ENCODE peak calls at places on chromosomes 4 and X, in five cellular contexts. One of them, this sample, is unnamed.

GRCh38 chr4:176840166-176840565 is 47.4 kb upstream of the VEGFC start:
- DNase-seq in GM12878: no peak
- DNase-seq in MG63: no peak
- DNase-seq in heart left ventricle: no peak
- DNase-seq in mammary epithelial cell: peak; percentile 12
- DNase-seq in this sample: no peak

GRCh38 chrX:119041175-119041574 is 31.6 kb upstream of the CT47C1 start:
- DNase-seq in mammary epithelial cell: peak; percentile 26
- DNase-seq in GM12878: no peak
- DNase-seq in MG63: peak; percentile 78
- DNase-seq in heart left ventricle: peak; percentile 73
- DNase-seq in this sample: peak; percentile 45

GRCh38 chrX:103253608-103254007 is 1.3 kb downstream of the TCEAL8 start:
- DNase-seq in MG63: no peak
- DNase-seq in heart left ventricle: no peak
- DNase-seq in GM12878: no peak
- DNase-seq in mammary epithelial cell: no peak
- DNase-seq in this sample: no peak

GRCh38 chr4:141896687-141897086 is 260.3 kb downstream of the IL15 start:
- DNase-seq in heart left ventricle: no peak
- DNase-seq in MG63: no peak
- DNase-seq in mammary epithelial cell: no peak
- DNase-seq in GM12878: no peak
- DNase-seq in this sample: no peak

GRCh38 chr4:122747883-122748282 is 15.4 kb downstream of the BBS12 start:
- DNase-seq in GM12878: no peak
- DNase-seq in mammary epithelial cell: peak; percentile 61
- DNase-seq in heart left ventricle: no peak
- DNase-seq in MG63: no peak
- DNase-seq in this sample: no peak

GRCh38 chrX:85052207-85052606 is 48.5 kb downstream of the APOOL start:
- DNase-seq in MG63: no peak
- DNase-seq in heart left ventricle: no peak
- DNase-seq in mammary epithelial cell: peak; percentile 29
- DNase-seq in GM12878: no peak
- DNase-seq in this sample: no peak

GRCh38 chr4:70754470-70754869 is 32.7 kb downstream of the RUFY3 start:
- DNase-seq in GM12878: no peak
- DNase-seq in MG63: no peak
- DNase-seq in heart left ventricle: no peak
- DNase-seq in mammary epithelial cell: no peak
- DNase-seq in this sample: no peak

GRCh38 chrX:68710870-68711576 is 63.6 kb downstream of the STARD8 start:
- DNase-seq in MG63: no peak
- DNase-seq in mammary epithelial cell: peak; percentile 25
- DNase-seq in heart left ventricle: peak; percentile 45
- DNase-seq in GM12878: no peak
- DNase-seq in this sample: no peak

GRCh38 chr4:139833131-139833930 is 167.7 kb downstream of the MGST2 start:
- DNase-seq in MG63: no peak
- DNase-seq in mammary epithelial cell: no peak
- DNase-seq in GM12878: no peak
- DNase-seq in heart left ventricle: no peak
- DNase-seq in this sample: no peak

GRCh38 chrX:110432831-110433230 is 74.2 kb downstream of the RTL9 start:
- DNase-seq in GM12878: no peak
- DNase-seq in mammary epithelial cell: no peak
- DNase-seq in MG63: no peak
- DNase-seq in heart left ventricle: no peak
- DNase-seq in this sample: no peak

GRCh38 chr4:83230928-83231327 is 53.7 kb downstream of the COQ2 start:
- DNase-seq in GM12878: no peak
- DNase-seq in MG63: no peak
- DNase-seq in heart left ventricle: no peak
- DNase-seq in mammary epithelial cell: no peak
- DNase-seq in this sample: no peak

GRCh38 chr4:25865586-25865985 is 2.8 kb upstream of the SEL1L3 start:
- DNase-seq in GM12878: no peak
- DNase-seq in heart left ventricle: no peak
- DNase-seq in mammary epithelial cell: peak; percentile 88
- DNase-seq in MG63: peak; percentile 15
- DNase-seq in this sample: no peak

GRCh38 chr4:8896506-8896905 is 24.9 kb upstream of the HMX1 start:
- DNase-seq in mammary epithelial cell: no peak
- DNase-seq in MG63: no peak
- DNase-seq in GM12878: no peak
- DNase-seq in heart left ventricle: no peak
- DNase-seq in this sample: no peak
- H3K27me3 ChIP-seq in mammary epithelial cell: peaks cover 16% of the 10 kb centered on the region
- H3K27me3 ChIP-seq in MG63: peaks cover 2% of the 10 kb centered on the region
- H3K27me3 ChIP-seq in GM12878: no peaks in the 10 kb centered on the region
- H3K27me3 ChIP-seq in heart left ventricle: peaks cover 74% of the 10 kb centered on the region
- H3K27me3 ChIP-seq in this sample: peaks cover 36% of the 10 kb centered on the region

GRCh38 chr4:2482693-2483092 is 13.8 kb downstream of the RNF4 start:
- DNase-seq in heart left ventricle: peak; percentile 84
- DNase-seq in GM12878: peak; percentile 67
- DNase-seq in MG63: no peak
- DNase-seq in mammary epithelial cell: no peak
- DNase-seq in this sample: no peak
- H3K4me3 ChIP-seq in heart left ventricle: no peak overlapping the region
- H3K4me3 ChIP-seq in GM12878: peak overlapping the region; percentile 48
- H3K4me3 ChIP-seq in MG63: no peak overlapping the region
- H3K4me3 ChIP-seq in mammary epithelial cell: no peak overlapping the region
- H3K4me3 ChIP-seq in this sample: no peak overlapping the region

GRCh38 chr4:8856835-8857590 is 14.6 kb downstream of the HMX1 start:
- DNase-seq in MG63: no peak
- DNase-seq in GM12878: no peak
- DNase-seq in mammary epithelial cell: no peak
- DNase-seq in heart left ventricle: no peak
- DNase-seq in this sample: no peak
- H3K27me3 ChIP-seq in MG63: no peaks in the 10 kb centered on the region
- H3K27me3 ChIP-seq in GM12878: no peaks in the 10 kb centered on the region
- H3K27me3 ChIP-seq in mammary epithelial cell: peaks cover 58% of the 10 kb centered on the region
- H3K27me3 ChIP-seq in heart left ventricle: peaks cover 98% of the 10 kb centered on the region
- H3K27me3 ChIP-seq in this sample: peaks cover 71% of the 10 kb centered on the region

GRCh38 chrX:30971761-30972603 is 82.9 kb upstream of the TAB3 start:
- DNase-seq in heart left ventricle: no peak
- DNase-seq in MG63: peak; percentile 26
- DNase-seq in mammary epithelial cell: peak; percentile 37
- DNase-seq in GM12878: no peak
- DNase-seq in this sample: peak; percentile 16
- H3K4me3 ChIP-seq in heart left ventricle: no peak overlapping the region
- H3K4me3 ChIP-seq in MG63: peak overlapping the region; percentile 30
- H3K4me3 ChIP-seq in mammary epithelial cell: peak overlapping the region; percentile 14
- H3K4me3 ChIP-seq in GM12878: no peak overlapping the region
- H3K4me3 ChIP-seq in this sample: no peak overlapping the region

GRCh38 chrX:131271274-131271673 is 17.8 kb downstream of the IGSF1 start:
- DNase-seq in GM12878: no peak
- DNase-seq in mammary epithelial cell: no peak
- DNase-seq in heart left ventricle: no peak
- DNase-seq in MG63: no peak
- DNase-seq in this sample: no peak

GRCh38 chrX:131271826-131272225 is 17.3 kb downstream of the IGSF1 start:
- DNase-seq in heart left ventricle: no peak
- DNase-seq in GM12878: no peak
- DNase-seq in MG63: no peak
- DNase-seq in mammary epithelial cell: no peak
- DNase-seq in this sample: no peak

GRCh38 chrX:131273024-131273423 is 16.1 kb downstream of the IGSF1 start:
- DNase-seq in GM12878: no peak
- DNase-seq in heart left ventricle: no peak
- DNase-seq in mammary epithelial cell: no peak
- DNase-seq in MG63: no peak
- DNase-seq in this sample: no peak

GRCh38 chrX:131264665-131265064 is 24.4 kb downstream of the IGSF1 start:
- DNase-seq in heart left ventricle: peak; percentile 41
- DNase-seq in mammary epithelial cell: no peak
- DNase-seq in GM12878: no peak
- DNase-seq in MG63: no peak
- DNase-seq in this sample: no peak

DNA sequence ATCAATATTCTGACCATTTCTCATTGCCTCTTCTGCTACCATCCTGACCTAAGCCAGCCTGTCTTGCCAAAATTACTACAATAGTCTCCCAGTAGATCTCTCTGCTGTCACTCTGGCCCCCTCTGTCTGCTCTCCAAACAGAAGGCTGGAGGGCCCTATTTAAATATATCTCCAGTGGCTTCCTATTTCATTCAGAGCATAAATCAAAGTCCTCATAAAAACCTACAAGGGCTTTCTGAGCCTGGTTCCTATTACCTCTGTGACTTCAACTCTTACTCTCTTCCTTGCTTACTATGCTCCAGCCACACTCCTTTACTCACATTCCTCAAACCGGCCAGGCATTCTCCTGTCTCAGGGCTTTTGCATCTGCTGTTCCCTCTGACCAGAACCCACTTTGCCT is 19.0 kb downstream of the IGSF1 start:
- DNase-seq in heart left ventricle: no peak
- DNase-seq in mammary epithelial cell: no peak
- DNase-seq in MG63: no peak
- DNase-seq in GM12878: no peak
- DNase-seq in this sample: no peak
- H3K27me3 ChIP-seq in heart left ventricle: no peaks in the 10 kb centered on the region
- H3K27me3 ChIP-seq in mammary epithelial cell: no peaks in the 10 kb centered on the region
- H3K27me3 ChIP-seq in MG63: no peaks in the 10 kb centered on the region
- H3K27me3 ChIP-seq in GM12878: no peaks in the 10 kb centered on the region
- H3K27me3 ChIP-seq in this sample: no peaks in the 10 kb centered on the region

GRCh38 chr4:52576326-52576725 is 82.8 kb downstream of the USP46 start:
- DNase-seq in mammary epithelial cell: no peak
- DNase-seq in heart left ventricle: no peak
- DNase-seq in MG63: no peak
- DNase-seq in GM12878: no peak
- DNase-seq in this sample: no peak

GRCh38 chr4:52574036-52574435 is 85.1 kb downstream of the USP46 start:
- DNase-seq in GM12878: no peak
- DNase-seq in heart left ventricle: no peak
- DNase-seq in MG63: no peak
- DNase-seq in mammary epithelial cell: no peak
- DNase-seq in this sample: no peak

GRCh38 chr4:52573551-52573950 is 85.5 kb downstream of the USP46 start:
- DNase-seq in MG63: peak; percentile 76
- DNase-seq in mammary epithelial cell: no peak
- DNase-seq in GM12878: no peak
- DNase-seq in heart left ventricle: peak; percentile 36
- DNase-seq in this sample: no peak

GRCh38 chr4:52575406-52575805 is 83.7 kb downstream of the USP46 start:
- DNase-seq in mammary epithelial cell: no peak
- DNase-seq in MG63: no peak
- DNase-seq in GM12878: no peak
- DNase-seq in heart left ventricle: no peak
- DNase-seq in this sample: no peak

GRCh38 chr4:52572936-52573485 is 86.1 kb downstream of the USP46 start:
- DNase-seq in heart left ventricle: no peak
- DNase-seq in GM12878: no peak
- DNase-seq in mammary epithelial cell: peak; percentile 38
- DNase-seq in MG63: no peak
- DNase-seq in this sample: peak; percentile 65
- H3K4me3 ChIP-seq in heart left ventricle: no peak overlapping the region
- H3K4me3 ChIP-seq in GM12878: no peak overlapping the region
- H3K4me3 ChIP-seq in mammary epithelial cell: no peak overlapping the region
- H3K4me3 ChIP-seq in MG63: no peak overlapping the region
- H3K4me3 ChIP-seq in this sample: no peak overlapping the region

GRCh38 chr4:181502611-181503010 is 740.6 kb upstream of the TENM3 start:
- DNase-seq in GM12878: no peak
- DNase-seq in heart left ventricle: no peak
- DNase-seq in mammary epithelial cell: no peak
- DNase-seq in MG63: no peak
- DNase-seq in this sample: no peak
- H3K27me3 ChIP-seq in GM12878: no peaks in the 10 kb centered on the region
- H3K27me3 ChIP-seq in heart left ventricle: no peaks in the 10 kb centered on the region
- H3K27me3 ChIP-seq in mammary epithelial cell: peaks cover 6% of the 10 kb centered on the region
- H3K27me3 ChIP-seq in MG63: no peaks in the 10 kb centered on the region
- H3K27me3 ChIP-seq in this sample: peaks cover 21% of the 10 kb centered on the region

DNA sequence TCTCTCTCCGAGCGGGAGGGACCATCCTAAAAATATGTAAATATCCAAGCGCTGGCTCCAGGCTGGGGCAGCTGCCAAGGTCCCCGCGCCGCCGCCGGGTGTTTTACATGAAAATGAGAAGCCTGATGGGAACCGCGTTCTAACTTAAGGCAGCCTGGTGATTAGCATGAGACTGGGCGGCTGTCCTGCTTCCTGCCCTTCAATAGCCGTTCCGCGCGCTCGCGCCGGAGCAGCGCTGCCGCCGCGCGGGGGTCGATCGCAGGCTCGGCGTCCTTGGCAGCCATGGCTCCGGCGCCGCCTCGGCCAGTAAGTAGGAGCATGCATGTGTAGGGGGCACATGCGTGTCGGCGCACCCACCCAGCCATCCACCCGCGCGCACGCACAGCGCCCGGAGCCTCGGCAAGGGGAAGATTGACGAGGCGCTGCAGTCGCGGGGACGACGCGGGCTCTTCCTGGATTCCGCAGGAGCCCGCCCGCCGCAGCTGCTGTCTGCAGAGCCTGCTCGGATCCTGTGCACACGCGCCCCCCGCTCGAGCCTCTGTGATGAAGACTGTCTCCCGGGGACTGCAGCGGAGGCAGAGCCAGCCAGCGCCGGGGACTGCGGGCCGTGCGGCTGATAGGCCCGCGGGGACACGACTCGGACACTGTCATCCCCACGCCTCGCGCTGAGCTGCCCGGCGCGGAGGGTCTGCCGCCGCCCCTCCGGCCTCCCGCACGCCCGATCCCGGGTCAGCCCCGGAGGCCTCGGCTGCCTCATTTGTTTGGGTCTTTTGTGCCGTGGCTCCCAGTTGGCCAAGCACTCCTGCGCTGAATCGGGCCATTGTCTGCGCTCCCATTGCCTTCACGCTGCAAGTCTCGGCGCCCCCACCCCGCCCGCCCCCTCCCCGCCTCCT is 732 bp downstream of the STOX2 start:
- DNase-seq in MG63: peak; percentile 48
- DNase-seq in mammary epithelial cell: peak; percentile 43
- DNase-seq in heart left ventricle: peak; percentile 59
- DNase-seq in GM12878: no peak
- DNase-seq in this sample: no peak
- H3K4me3 ChIP-seq in MG63: peak overlapping the region; percentile 56
- H3K4me3 ChIP-seq in mammary epithelial cell: peak overlapping the region; percentile 36
- H3K4me3 ChIP-seq in heart left ventricle: peak overlapping the region; percentile 85
- H3K4me3 ChIP-seq in GM12878: no peak overlapping the region
- H3K4me3 ChIP-seq in this sample: peak overlapping the region; percentile 48

DNA sequence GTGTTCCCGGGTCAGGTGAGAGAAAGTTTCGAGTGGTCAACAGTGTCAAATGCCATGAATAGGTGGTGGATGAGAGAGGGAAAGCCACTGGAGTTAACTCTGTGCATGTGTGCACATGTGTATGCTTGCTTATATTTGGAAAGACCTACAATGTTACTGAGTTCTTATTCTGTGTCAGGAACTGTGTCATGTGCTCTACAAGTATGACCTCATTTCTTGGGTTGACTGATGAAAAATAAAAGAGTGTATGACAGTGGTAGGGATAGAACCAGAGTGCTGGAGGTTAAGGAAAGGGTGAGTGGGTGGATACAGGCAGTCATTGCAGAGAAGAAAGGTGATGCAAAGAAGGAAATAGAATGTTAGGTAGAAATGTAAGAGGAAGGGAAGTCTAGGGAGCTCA is 22.1 kb upstream of the DGKK start:
- DNase-seq in GM12878: no peak
- DNase-seq in MG63: no peak
- DNase-seq in mammary epithelial cell: no peak
- DNase-seq in heart left ventricle: no peak
- DNase-seq in this sample: no peak
- H3K27me3 ChIP-seq in GM12878: no peaks in the 10 kb centered on the region
- H3K27me3 ChIP-seq in MG63: no peaks in the 10 kb centered on the region
- H3K27me3 ChIP-seq in mammary epithelial cell: peaks cover 5% of the 10 kb centered on the region
- H3K27me3 ChIP-seq in heart left ventricle: no peaks in the 10 kb centered on the region
- H3K27me3 ChIP-seq in this sample: no peaks in the 10 kb centered on the region

GRCh38 chr4:184568770-184569169 is 80.5 kb downstream of the CASP3 start:
- DNase-seq in GM12878: peak; percentile 33
- DNase-seq in mammary epithelial cell: no peak
- DNase-seq in heart left ventricle: no peak
- DNase-seq in MG63: no peak
- DNase-seq in this sample: no peak
- H3K4me3 ChIP-seq in GM12878: peak overlapping the region; percentile 10
- H3K4me3 ChIP-seq in mammary epithelial cell: no peak overlapping the region
- H3K4me3 ChIP-seq in heart left ventricle: no peak overlapping the region
- H3K4me3 ChIP-seq in MG63: no peak overlapping the region
- H3K4me3 ChIP-seq in this sample: no peak overlapping the region